ENCODE peak calls at places on chromosomes 2 and 18, in four cellular contexts. B, D, J and O are unnamed samples.

GRCh38 chr2:15975676-15976075 is 35.3 kb downstream of the MYCN start:
- DNase-seq in B (no peak), D (no peak), J (no peak), O (no peak)

GRCh38 chr18:45526120-45526841 is 89.0 kb upstream of the SLC14A2 start:
- DNase-seq in B (peak; percentile 27), D (no peak), J (no peak), O (no peak)

GRCh38 chr18:30280861-30281470 is 761.6 kb downstream of the DSC3 start:
- DNase-seq in B (peak; percentile 51), D (no peak), J (peak; percentile 34), O (peak; percentile 3)

GRCh38 chr18:49768051-49768391 is 45.3 kb downstream of the ACAA2 start:
- DNase-seq in B (peak; percentile 52), D (no peak), J (peak; percentile 62), O (peak; percentile 47)

GRCh38 chr18:22385718-22386117 is 32.0 kb downstream of the CTAGE1 start:
- DNase-seq in B (peak; percentile 63), D (no peak), J (no peak), O (no peak)

GRCh38 chr2:88543541-88544057 is 83.7 kb downstream of the EIF2AK3 start:
- DNase-seq in B (no peak), D (no peak), J (no peak), O (no peak)

GRCh38 chr18:66682855-66683322 is 79.0 kb upstream of the CDH19 start:
- DNase-seq in B (peak; percentile 0), D (no peak), J (no peak), O (peak; percentile 23)

GRCh38 chr2:197277726-197278259 is 32.8 kb downstream of the ANKRD44 start:
- DNase-seq in B (no peak), D (no peak), J (no peak), O (no peak)

GRCh38 chr2:18178736-18179349 is 300.4 kb downstream of the KCNS3 start:
- DNase-seq in B (peak; percentile 48), D (no peak), J (peak; percentile 40), O (peak; percentile 72)

GRCh38 chr18:54880706-54881105 is 52.4 kb downstream of the RAB27B start:
- DNase-seq in B (peak; percentile 81), D (no peak), J (no peak), O (no peak)

GRCh38 chr2:177758591-177759371 is 313.8 kb downstream of the PDE11A start:
- DNase-seq in B (peak; percentile 32), D (no peak), J (peak; percentile 41), O (peak; percentile 82)

GRCh38 chr2:72141032-72141645 is 6.5 kb downstream of the CYP26B1 start:
- DNase-seq in B (no peak), D (no peak), J (no peak), O (no peak)

GRCh38 chr2:97267411-97268074 is 154.6 kb downstream of the ANKRD36 start:
- DNase-seq in B (no peak), D (no peak), J (no peak), O (no peak)

GRCh38 chr2:23041443-23041842 is 343.5 kb upstream of the KLHL29 start:
- DNase-seq in B (no peak), D (no peak), J (no peak), O (no peak)

GRCh38 chr18:23495723-23496440 is 7.4 kb upstream of the RMC1 start:
- DNase-seq in B (no peak), D (no peak), J (no peak), O (no peak)

GRCh38 chr2:214365549-214365948 is 45.3 kb upstream of the VWC2L start:
- DNase-seq in B (no peak), D (no peak), J (no peak), O (no peak)

GRCh38 chr18:37425182-37425581 is 140.4 kb downstream of the CELF4 start:
- DNase-seq in B (no peak), D (no peak), J (no peak), O (no peak)
- H3K27ac ChIP-seq in B (no peak overlapping the region), D (no peak overlapping the region), J (no peak overlapping the region), O (no peak overlapping the region)

GRCh38 chr2:73970268-73970803 is 14.4 kb upstream of the TET3 start:
- DNase-seq in B (no peak), D (no peak), J (no peak), O (no peak)

GRCh38 chr2:73970850-73971471 is 13.7 kb upstream of the TET3 start:
- DNase-seq in B (no peak), D (no peak), J (no peak), O (peak; percentile 56)

GRCh38 chr2:73972846-73973245 is 11.9 kb upstream of the TET3 start:
- DNase-seq in B (no peak), D (no peak), J (no peak), O (no peak)

GRCh38 chr2:73969356-73969755 is 15.4 kb upstream of the TET3 start:
- DNase-seq in B (no peak), D (no peak), J (no peak), O (no peak)

GRCh38 chr2:73971722-73972121 is 13.0 kb upstream of the TET3 start:
- DNase-seq in B (no peak), D (no peak), J (no peak), O (no peak)
- H3K4me3 ChIP-seq in B (no peak overlapping the region), D (no peak overlapping the region), J (no peak overlapping the region), O (no peak overlapping the region)

GRCh38 chr2:120453635-120453998 is 107.7 kb downstream of the INHBB start:
- DNase-seq in B (peak; percentile 55), D (no peak), J (no peak), O (no peak)
- H3K27ac ChIP-seq in B (no peak overlapping the region), D (no peak overlapping the region), J (no peak overlapping the region), O (no peak overlapping the region)

GRCh38 chr2:134323777-134324176 is 69.9 kb downstream of the MGAT5 start:
- DNase-seq in B (no peak), D (no peak), J (no peak), O (no peak)

GRCh38 chr2:134327367-134327766 is 73.5 kb downstream of the MGAT5 start:
- DNase-seq in B (peak; percentile 2), D (no peak), J (no peak), O (no peak)

GRCh38 chr2:134325696-134326095 is 71.8 kb downstream of the MGAT5 start:
- DNase-seq in B (no peak), D (no peak), J (no peak), O (no peak)

GRCh38 chr2:134320930-134321329 is 67.1 kb downstream of the MGAT5 start:
- DNase-seq in B (no peak), D (no peak), J (no peak), O (no peak)

DNA sequence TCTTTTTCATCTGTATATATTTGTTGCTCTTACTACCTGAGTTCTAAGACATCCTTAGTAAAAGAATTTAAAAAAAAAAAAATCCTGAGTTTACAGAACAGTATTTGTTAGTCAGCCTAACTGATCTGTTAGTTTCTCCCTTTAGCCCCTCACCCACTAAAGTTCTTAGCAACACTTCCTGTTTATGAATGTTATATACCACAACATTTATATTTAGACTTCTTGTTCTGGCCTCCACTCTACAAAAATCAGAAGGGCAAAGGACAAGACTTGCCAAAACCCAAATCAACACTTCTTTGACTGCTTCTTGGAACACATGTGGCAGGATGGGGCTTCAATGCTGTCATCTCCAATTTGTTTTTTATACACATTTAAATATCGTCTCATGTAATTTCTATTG is 71.1 kb downstream of the MGAT5 start:
- DNase-seq in B (no peak), D (no peak), J (no peak), O (no peak)
- H3K4me3 ChIP-seq in B (no peak overlapping the region), D (no peak overlapping the region), J (no peak overlapping the region), O (no peak overlapping the region)

GRCh38 chr2:219304223-219304622 is 5.0 kb downstream of the PTPRN start:
- DNase-seq in B (no peak), D (no peak), J (no peak), O (no peak)
- H3K27ac ChIP-seq in B (no peak overlapping the region), D (no peak overlapping the region), J (no peak overlapping the region), O (no peak overlapping the region)

DNA sequence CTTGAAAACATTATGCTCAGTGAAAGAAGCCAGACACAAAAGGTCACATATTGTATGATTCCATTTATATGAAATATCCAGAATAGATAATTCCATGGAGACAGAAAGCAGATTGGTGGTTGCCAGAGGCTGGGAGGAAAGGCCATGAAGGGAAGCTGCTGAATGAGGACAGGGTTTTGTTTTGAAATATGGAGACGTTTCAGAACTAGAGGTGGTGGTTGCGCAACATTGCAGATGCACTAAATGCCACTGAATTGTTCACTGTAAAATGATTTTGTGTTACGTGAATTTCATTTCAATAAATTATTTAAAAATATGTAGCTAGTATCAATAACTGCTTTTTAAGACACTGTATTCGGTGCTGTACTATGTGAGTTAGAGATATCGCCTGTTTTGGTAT is 101.7 kb upstream of the ZNF236 start:
- DNase-seq in B (no peak), D (no peak), J (no peak), O (no peak)
- H3K4me3 ChIP-seq in B (no peak overlapping the region), D (no peak overlapping the region), J (no peak overlapping the region), O (no peak overlapping the region)

DNA sequence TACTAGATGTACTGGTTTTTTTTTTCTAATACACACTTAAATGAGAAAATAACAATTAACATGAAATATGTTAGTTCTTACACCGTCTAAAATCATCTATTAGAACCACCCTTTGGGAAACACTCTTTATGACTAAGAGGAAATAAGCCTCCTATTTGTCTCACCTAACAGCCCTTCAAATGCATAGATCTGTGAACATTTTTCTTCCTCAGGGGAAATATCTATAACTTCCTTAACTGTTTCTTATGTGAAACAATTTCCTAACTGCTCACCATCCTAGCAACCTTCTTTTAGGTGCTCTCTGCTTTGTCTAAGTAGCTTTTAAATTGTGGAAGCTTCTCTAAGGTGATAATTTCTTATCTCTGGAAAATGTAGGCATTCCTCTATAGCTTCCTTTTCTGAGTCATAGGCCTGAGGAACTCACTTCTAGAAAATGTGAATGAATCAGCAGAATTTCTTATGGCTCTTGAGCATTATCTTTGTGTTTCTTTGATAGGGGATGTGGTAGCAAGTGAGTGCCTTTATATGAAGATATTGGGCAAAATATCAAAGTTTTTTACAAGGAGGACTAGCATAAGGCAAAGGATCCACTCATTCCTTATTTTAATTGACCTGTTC is 56.2 kb downstream of the CNTNAP5 start:
- DNase-seq in B (no peak), D (no peak), J (no peak), O (no peak)
- H3K27ac ChIP-seq in B (no peak overlapping the region), D (no peak overlapping the region), J (no peak overlapping the region), O (no peak overlapping the region)

GRCh38 chr2:74440378-74441110 is 1.2 kb downstream of the RTKN start:
- DNase-seq in B (peak; percentile 68), D (no peak), J (peak; percentile 80), O (peak; percentile 97)

GRCh38 chr2:74439373-74440004 is 2.2 kb downstream of the RTKN start:
- DNase-seq in B (no peak), D (no peak), J (no peak), O (peak; percentile 53)

GRCh38 chr2:74438248-74438647 is 3.5 kb downstream of the RTKN start:
- DNase-seq in B (no peak), D (no peak), J (no peak), O (no peak)

GRCh38 chr2:74441111-74441689 is 537 bp downstream of the RTKN start:
- DNase-seq in B (no peak), D (no peak), J (no peak), O (no peak)

DNA sequence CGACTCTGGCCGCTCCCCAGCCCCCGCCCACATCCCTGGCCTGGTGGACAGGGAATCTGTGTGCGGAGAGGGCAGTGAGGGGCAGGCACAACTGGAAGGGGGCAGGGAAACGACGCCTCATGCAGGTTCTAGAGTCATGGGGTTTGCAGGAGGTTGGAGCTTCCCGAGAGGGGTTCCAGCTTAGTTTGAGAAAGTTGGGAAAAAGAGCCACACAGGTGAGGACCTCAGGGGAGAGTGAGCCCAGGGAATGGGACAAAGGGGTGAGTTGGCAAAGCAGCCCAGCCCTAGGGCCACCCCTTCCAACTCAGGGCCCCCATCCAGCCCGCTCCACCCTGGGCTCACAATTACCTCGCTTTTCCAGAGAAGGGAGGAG is 1.7 kb downstream of the RTKN start:
- DNase-seq in B (no peak), D (no peak), J (no peak), O (peak; percentile 99)
- H3K4me3 ChIP-seq in B (peak overlapping the region; percentile 66), D (peak overlapping the region; percentile 63), J (peak overlapping the region; percentile 69), O (peak overlapping the region; percentile 68)

GRCh38 chr2:231606941-231607340 is 14.3 kb downstream of the TEX44 start:
- DNase-seq in B (no peak), D (no peak), J (no peak), O (no peak)
- H3K27ac ChIP-seq in B (no peak overlapping the region), D (no peak overlapping the region), J (no peak overlapping the region), O (no peak overlapping the region)